ENCODE peak calls at places on chromosome 15, in seven cellular contexts. X is upper lobe of left lung, R is cardiac muscle cell, K is left ventricle myocardium inferior, P is HepG2, I is right lobe of liver, T is IMR-90. S is an unnamed sample. For H3K4me1 and H3K27me3, the result is how much of the 10 kb centered on the place peaks cover.

GRCh38 chr15:69838951-69839350 is 258.8 kb downstream of the TLE3 start:
- DNase-seq in P (no peak), R (no peak), X (no peak), K (no peak), I (no peak), T (no peak), S (no peak)

GRCh38 chr15:31434418-31435255 is 108.0 kb downstream of the KLF13 start:
- DNase-seq in X (peak), R (no peak), I (no peak), P (no peak), T (peak), K (peak), S (peak)

GRCh38 chr15:92665100-92665555 is 9.6 kb upstream of the FAM174B start:
- DNase-seq in X (no peak), I (no peak), K (peak), P (no peak), T (peak), R (peak), S (no peak)

GRCh38 chr15:101033801-101034200 is 114.6 kb downstream of the LRRK1 start:
- DNase-seq in T (no peak), X (no peak), I (no peak), R (no peak), P (no peak), K (no peak), S (no peak)

GRCh38 chr15:94234300-94234699 is 2.9 kb downstream of the MCTP2 start:
- DNase-seq in X (no peak), T (no peak), I (no peak), K (no peak), P (no peak), R (no peak), S (no peak)

GRCh38 chr15:79987569-79987955 is 16.6 kb upstream of the BCL2A1 start:
- DNase-seq in X (no peak), K (no peak), T (no peak), P (no peak), I (no peak), R (no peak), S (no peak)

GRCh38 chr15:74735305-74735704 is 10.0 kb upstream of the CYP1A1 start:
- DNase-seq in K (no peak), T (no peak), P (no peak), I (no peak), X (no peak), R (no peak), S (no peak)

GRCh38 chr15:95989392-95989791 is 341.1 kb upstream of the NR2F2 start:
- DNase-seq in K (no peak), T (no peak), I (no peak), P (no peak), X (no peak), R (no peak), S (no peak)

GRCh38 chr15:36449662-36450145 is 129.7 kb upstream of the CDIN1 start:
- DNase-seq in I (no peak), K (no peak), P (no peak), X (no peak), T (peak), R (no peak), S (no peak)

GRCh38 chr15:75650908-75651809 is 3.4 kb downstream of the SNX33 start:
- DNase-seq in T (no peak), R (no peak), P (peak), K (peak), I (peak), X (no peak), S (no peak)

GRCh38 chr15:39409876-39410505 is 170.9 kb upstream of the THBS1 start:
- DNase-seq in K (no peak), P (no peak), T (no peak), I (no peak), X (no peak), R (no peak), S (no peak)

GRCh38 chr15:57705746-57706404 is 639 bp upstream of the POLR2M start:
- DNase-seq in X (peak), P (no peak), T (no peak), K (no peak), I (no peak), R (no peak), S (no peak)

GRCh38 chr15:25683911-25684310 is 179.2 kb downstream of the ATP10A start:
- DNase-seq in K (no peak), P (no peak), X (no peak), R (no peak), I (no peak), T (no peak), S (no peak)

GRCh38 chr15:66237513-66238235 is 15.9 kb downstream of the MEGF11 start:
- DNase-seq in P (no peak), R (no peak), X (no peak), T (no peak), I (no peak), K (no peak), S (no peak)

GRCh38 chr15:90761629-90762028 is 44.5 kb downstream of the BLM start:
- DNase-seq in X (no peak), R (no peak), I (no peak), P (no peak), K (no peak), T (no peak), S (no peak)

GRCh38 chr15:30922469-30923311 is 19.0 kb downstream of the FAN1 start:
- DNase-seq in T (peak), X (peak), I (no peak), P (peak), R (no peak), K (no peak), S (no peak)

GRCh38 chr15:42156266-42156922 is at the start of gene PLA2G4F:
- DNase-seq in P (no peak), X (peak), I (peak), R (no peak), T (no peak), K (no peak), S (no peak)

GRCh38 chr15:36880226-36880912 is 220.0 kb downstream of the MEIS2 start:
- DNase-seq in R (peak), T (no peak), I (no peak), K (no peak), P (no peak), X (peak), S (no peak)

GRCh38 chr15:33807665-33808064 is 160.6 kb upstream of the CHRM5 start:
- DNase-seq in K (no peak), X (no peak), P (no peak), I (no peak), R (no peak), T (no peak), S (no peak)

GRCh38 chr15:86178845-86179244 is 99.2 kb downstream of the AGBL1 start:
- DNase-seq in T (no peak), R (no peak), I (no peak), P (no peak), K (no peak), X (no peak), S (no peak)

GRCh38 chr15:42845581-42845980 is 75.0 kb downstream of the TTBK2 start:
- DNase-seq in X (no peak), K (no peak), I (no peak), R (no peak), T (peak), P (peak), S (no peak)

GRCh38 chr15:29270976-29271375 is 1.4 kb upstream of the NSMCE3 start:
- DNase-seq in I (no peak), X (no peak), T (peak), R (no peak), P (no peak), K (no peak), S (no peak)
- H3K4me1 ChIP-seq in I (under half), X (under half), T (under half), R (under half), P (under half), K (under half), S (under half)

GRCh38 chr15:83372434-83372873 is 74.7 kb upstream of the SH3GL3 start:
- DNase-seq in R (no peak), I (no peak), K (no peak), P (no peak), T (no peak), X (no peak), S (no peak)
- H3K27me3 ChIP-seq in R (under half), I (under half), K (half or more), P (under half), T (under half), X (under half), S (under half)

DNA sequence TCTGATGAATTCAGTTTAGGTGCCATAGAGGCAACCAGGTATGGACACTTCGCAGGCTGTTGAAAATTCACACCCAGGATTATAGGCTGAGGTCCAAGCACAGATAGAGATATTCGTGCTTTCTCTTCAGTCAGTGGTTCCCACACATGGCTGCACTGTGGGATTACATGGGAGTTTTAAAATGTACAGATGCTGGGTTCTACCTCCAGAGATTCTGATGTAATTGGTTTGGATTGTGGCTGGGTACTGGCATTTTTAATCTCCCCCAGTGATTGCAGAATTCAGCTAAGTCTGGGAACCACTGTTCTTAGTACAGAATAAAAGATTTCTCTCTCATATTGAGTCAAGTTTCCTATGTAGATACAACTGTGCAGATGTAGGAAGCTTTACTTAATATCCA is 91.6 kb downstream of the FOXB1 start:
- DNase-seq in X (no peak), K (no peak), I (no peak), T (peak), R (no peak), P (no peak), S (no peak)
- H3K4me3 ChIP-seq in X (no peak), K (no peak), I (no peak), T (no peak), R (no peak), P (no peak), S (no peak)

GRCh38 chr15:40445411-40446055 is 4.8 kb downstream of the BAHD1 start:
- DNase-seq in T (peak), X (no peak), K (no peak), R (no peak), I (no peak), P (no peak), S (no peak)
- H3K4me1 ChIP-seq in T (under half), X (under half), K (half or more), R (under half), I (under half), P (under half), S (half or more)

DNA sequence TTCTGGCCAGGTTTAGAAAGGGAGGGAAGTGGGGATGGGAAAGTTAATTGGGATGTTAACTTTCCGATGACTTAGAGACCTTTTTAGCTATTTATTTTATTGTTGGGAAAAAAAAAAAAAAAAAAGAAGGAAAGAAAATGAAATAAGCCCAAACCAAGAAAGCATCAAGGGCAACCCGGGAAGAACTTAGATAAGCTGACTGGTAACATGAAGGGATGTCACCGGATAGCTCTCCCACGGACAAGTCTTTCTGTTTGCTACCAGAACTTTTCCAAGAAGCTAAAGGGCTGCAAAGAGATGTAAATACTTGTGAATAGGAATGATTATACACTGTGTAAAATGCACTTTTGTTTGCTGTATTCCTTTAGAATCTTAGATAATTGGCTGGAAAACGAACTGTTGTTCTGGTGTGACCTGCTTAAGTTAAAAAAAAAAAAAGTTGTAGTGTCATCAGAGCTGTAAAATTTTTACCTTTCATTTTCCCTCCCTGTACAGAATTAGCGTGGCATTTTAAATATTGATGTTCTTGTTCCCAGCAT is 2.8 kb downstream of the FOXB1 start:
- DNase-seq in X (no peak), T (no peak), R (no peak), I (no peak), K (no peak), P (no peak), S (no peak)
- H3K27me3 ChIP-seq in X (under half), T (half or more), R (half or more), I (half or more), K (half or more), P (under half), S (half or more)

DNA sequence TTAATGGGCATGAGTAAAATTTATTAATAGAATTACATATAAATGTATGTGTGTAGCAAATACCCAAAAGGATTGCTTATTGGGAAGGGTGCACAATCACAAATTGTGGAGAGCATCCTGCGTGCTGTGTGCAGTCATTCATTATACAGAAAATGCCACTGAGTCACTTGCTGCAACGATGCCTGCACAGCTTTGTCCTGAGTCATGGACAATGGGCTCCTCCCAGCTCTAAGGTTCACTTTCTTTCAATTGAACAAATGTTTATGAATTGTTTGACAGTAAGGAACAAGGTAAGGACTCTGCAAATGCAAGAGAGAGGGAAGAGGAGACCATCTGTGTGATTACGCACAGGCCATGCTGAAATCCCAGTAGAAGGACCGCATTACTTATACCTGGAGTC is 18.7 kb downstream of the CFAP161 start:
- DNase-seq in X (no peak), K (no peak), P (no peak), I (no peak), T (peak), R (no peak), S (no peak)
- H3K4me3 ChIP-seq in X (no peak), K (no peak), P (no peak), I (no peak), T (no peak), R (no peak), S (no peak)

GRCh38 chr15:73620078-73620477 is 13.1 kb downstream of the NPTN start:
- DNase-seq in R (no peak), X (no peak), I (no peak), T (peak), K (no peak), P (no peak), S (no peak)

GRCh38 chr15:73624530-73624929 is 8.7 kb downstream of the NPTN start:
- DNase-seq in R (no peak), P (no peak), I (no peak), X (no peak), T (peak), K (no peak), S (no peak)

GRCh38 chr15:73617910-73618309 is 15.3 kb downstream of the NPTN start:
- DNase-seq in T (no peak), P (no peak), I (no peak), K (no peak), X (no peak), R (no peak), S (no peak)

GRCh38 chr15:73617310-73617709 is 15.9 kb downstream of the NPTN start:
- DNase-seq in K (no peak), T (no peak), X (no peak), I (no peak), P (no peak), R (no peak), S (no peak)

GRCh38 chr15:73621286-73621826 is 11.8 kb downstream of the NPTN start:
- DNase-seq in P (no peak), X (no peak), I (no peak), T (no peak), K (no peak), R (no peak), S (no peak)
- H3K4me1 ChIP-seq in P (under half), X (under half), I (under half), T (under half), K (half or more), R (under half), S (under half)

DNA sequence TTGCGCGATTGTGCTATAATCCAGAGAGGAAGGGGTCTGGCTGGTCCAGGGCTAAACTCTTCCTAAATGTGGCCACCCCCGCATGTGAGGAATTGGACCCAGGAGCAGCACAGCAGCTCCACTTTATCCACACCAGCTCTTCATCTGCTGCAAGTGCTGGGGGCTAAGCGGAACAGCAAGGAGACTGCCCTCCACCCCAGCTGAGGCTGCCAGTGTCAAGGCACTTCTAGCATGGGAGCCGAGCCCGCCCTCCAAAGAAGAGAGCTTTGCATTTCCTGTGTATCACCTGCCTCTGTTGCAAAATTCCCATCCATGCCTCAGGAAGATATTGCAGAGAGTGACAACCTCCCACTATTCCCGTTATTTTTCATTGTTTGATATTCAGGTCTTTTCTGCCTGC is 333.6 kb downstream of the ARRDC4 start:
- DNase-seq in P (no peak), R (no peak), T (no peak), K (no peak), I (no peak), X (no peak), S (no peak)
- H3K27me3 ChIP-seq in P (under half), R (under half), T (under half), K (half or more), I (under half), X (under half), S (under half)

DNA sequence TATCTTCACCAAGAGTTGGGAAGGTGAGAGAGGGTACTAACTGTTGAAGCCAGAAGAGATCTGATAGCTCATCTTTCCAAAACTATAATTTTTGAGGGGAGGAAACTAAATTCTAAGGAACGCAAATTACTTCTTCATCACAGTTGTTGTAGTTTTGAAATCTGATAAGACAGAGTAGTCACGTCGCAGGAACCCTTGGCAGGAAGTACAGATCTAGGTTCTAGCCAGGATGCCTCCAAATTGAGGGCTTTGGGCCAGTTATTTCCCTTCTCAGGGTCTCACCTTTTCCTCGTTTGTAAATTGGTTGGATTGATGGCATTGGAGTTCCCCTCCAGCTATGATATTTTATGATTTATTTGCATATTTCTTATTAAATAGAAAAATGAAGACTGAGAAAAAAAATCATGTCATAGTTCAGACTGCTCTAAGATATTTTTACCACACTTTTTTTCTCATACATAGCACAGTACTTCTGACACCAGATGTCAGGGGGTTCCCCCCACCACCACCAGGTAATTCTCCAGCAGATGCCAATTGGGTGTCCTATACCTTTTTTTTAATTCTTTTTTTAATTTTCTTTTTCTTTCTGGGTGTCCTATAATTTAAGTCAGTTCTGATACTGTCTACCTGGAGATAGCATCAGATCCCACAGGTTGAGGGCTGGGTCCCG is 32.3 kb upstream of the APH1B start:
- DNase-seq in P (no peak), I (no peak), R (no peak), K (no peak), T (no peak), X (no peak), S (peak)
- H3K4me3 ChIP-seq in P (no peak), I (no peak), R (no peak), K (no peak), T (no peak), X (no peak), S (no peak)

DNA sequence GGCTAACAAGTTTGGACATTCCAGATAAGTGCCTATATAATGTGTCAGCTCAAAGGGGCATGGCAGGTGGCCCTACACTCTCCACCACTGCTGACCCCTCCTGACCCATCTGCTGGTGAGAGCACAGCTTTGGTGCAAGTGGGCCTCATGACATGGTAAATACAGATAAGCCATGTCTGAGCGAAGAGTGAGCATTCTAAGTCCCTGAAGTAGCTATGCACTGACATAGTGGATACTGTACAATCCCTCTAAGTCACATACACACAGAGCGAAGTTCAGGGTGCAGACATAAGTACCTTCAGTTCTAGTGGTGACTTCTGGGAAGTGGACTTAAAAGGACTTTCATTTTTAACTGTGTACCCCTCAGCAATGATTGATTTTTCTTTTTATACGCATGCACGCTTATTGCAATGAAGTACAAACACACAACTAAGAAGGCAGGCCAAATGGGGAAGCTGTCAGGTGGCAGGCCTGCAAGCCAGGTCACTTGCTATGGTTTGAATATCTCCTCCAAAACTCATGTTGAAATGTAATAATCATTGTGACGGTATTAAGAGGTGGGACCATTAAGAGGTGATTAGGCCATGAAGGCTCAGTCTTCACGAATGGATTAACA is 41.5 kb downstream of the TBC1D2B start:
- DNase-seq in R (peak), T (no peak), X (no peak), K (no peak), P (peak), I (no peak), S (no peak)
- H3K4me1 ChIP-seq in R (under half), T (under half), X (half or more), K (half or more), P (under half), I (under half), S (half or more)

S was measured in CD8-positive, alpha-beta memory T cell.